ENCODE peak calls at places on chromosomes 13 and 19, in five cellular contexts. One of them, this sample, is unnamed.
A peak's percentile ranks its signal among the peaks of the same experiment; 100 is the strongest.

GRCh38 chr13:23810842-23811241 is 78.4 kb downstream of the MIPEP start:
- DNase-seq in SK-N-SH: no peak
- DNase-seq in upper lobe of left lung: no peak
- DNase-seq in tibial nerve: no peak
- DNase-seq in HepG2: no peak
- DNase-seq in this sample: no peak

GRCh38 chr13:28355822-28356371 is 139.0 kb downstream of the FLT1 start:
- DNase-seq in SK-N-SH: no peak
- DNase-seq in upper lobe of left lung: no peak
- DNase-seq in tibial nerve: no peak
- DNase-seq in HepG2: no peak
- DNase-seq in this sample: no peak

GRCh38 chr19:11264452-11265176 is 2.3 kb upstream of the DOCK6 start:
- DNase-seq in SK-N-SH: no peak
- DNase-seq in upper lobe of left lung: peak; percentile 93
- DNase-seq in tibial nerve: no peak
- DNase-seq in HepG2: peak; percentile 31
- DNase-seq in this sample: no peak

GRCh38 chr19:8611890-8612806 is 1.6 kb upstream of the ADAMTS10 start:
- DNase-seq in SK-N-SH: no peak
- DNase-seq in upper lobe of left lung: no peak
- DNase-seq in tibial nerve: peak; percentile 28
- DNase-seq in HepG2: no peak
- DNase-seq in this sample: peak; percentile 86

GRCh38 chr19:13027031-13027430 is 31.8 kb downstream of the NFIX start:
- DNase-seq in SK-N-SH: no peak
- DNase-seq in upper lobe of left lung: no peak
- DNase-seq in tibial nerve: no peak
- DNase-seq in HepG2: no peak
- DNase-seq in this sample: no peak

GRCh38 chr13:59510377-59510776 is 653.4 kb downstream of the DIAPH3 start:
- DNase-seq in SK-N-SH: no peak
- DNase-seq in upper lobe of left lung: no peak
- DNase-seq in tibial nerve: no peak
- DNase-seq in HepG2: no peak
- DNase-seq in this sample: no peak

GRCh38 chr13:99158846-99159245 is 41.8 kb upstream of the UBAC2 start:
- DNase-seq in SK-N-SH: no peak
- DNase-seq in upper lobe of left lung: no peak
- DNase-seq in tibial nerve: no peak
- DNase-seq in HepG2: no peak
- DNase-seq in this sample: no peak

GRCh38 chr13:91270031-91270430 is 77.5 kb upstream of the MIR17HG start:
- DNase-seq in SK-N-SH: no peak
- DNase-seq in upper lobe of left lung: no peak
- DNase-seq in tibial nerve: no peak
- DNase-seq in HepG2: no peak
- DNase-seq in this sample: no peak

GRCh38 chr13:34698953-34699352 is 243.1 kb upstream of the NBEA start:
- DNase-seq in SK-N-SH: no peak
- DNase-seq in upper lobe of left lung: no peak
- DNase-seq in tibial nerve: no peak
- DNase-seq in HepG2: no peak
- DNase-seq in this sample: no peak

GRCh38 chr13:111178417-111178816 is 63.3 kb downstream of the ARHGEF7 start:
- DNase-seq in SK-N-SH: no peak
- DNase-seq in upper lobe of left lung: no peak
- DNase-seq in tibial nerve: no peak
- DNase-seq in HepG2: no peak
- DNase-seq in this sample: no peak

GRCh38 chr19:45864629-45865082 is 530 bp downstream of the FOXA3 start:
- DNase-seq in SK-N-SH: no peak
- DNase-seq in upper lobe of left lung: no peak
- DNase-seq in tibial nerve: no peak
- DNase-seq in HepG2: no peak
- DNase-seq in this sample: no peak
- H3K4me3 ChIP-seq in SK-N-SH: no peak overlapping the region
- H3K4me3 ChIP-seq in upper lobe of left lung: peak overlapping the region; percentile 86
- H3K4me3 ChIP-seq in tibial nerve: no peak overlapping the region
- H3K4me3 ChIP-seq in HepG2: peak overlapping the region; percentile 90
- H3K4me3 ChIP-seq in this sample: peak overlapping the region; percentile 73

GRCh38 chr13:74200081-74200480 is 65.9 kb upstream of the KLF12 start:
- DNase-seq in SK-N-SH: no peak
- DNase-seq in upper lobe of left lung: no peak
- DNase-seq in tibial nerve: no peak
- DNase-seq in HepG2: no peak
- DNase-seq in this sample: no peak
- TF ChIP-seq EP300 in SK-N-SH: no peak
- TF ChIP-seq EP300 in upper lobe of left lung: no peak
- TF ChIP-seq EP300 in tibial nerve: no peak
- TF ChIP-seq EP300 in HepG2: no peak
- TF ChIP-seq EP300 in this sample: no peak

GRCh38 chr19:2042485-2043268 is 8.4 kb downstream of the MKNK2 start:
- DNase-seq in SK-N-SH: no peak
- DNase-seq in upper lobe of left lung: peak; percentile 67
- DNase-seq in tibial nerve: no peak
- DNase-seq in HepG2: no peak
- DNase-seq in this sample: peak; percentile 82

GRCh38 chr19:2040647-2041435 is 10.2 kb downstream of the MKNK2 start:
- DNase-seq in SK-N-SH: no peak
- DNase-seq in upper lobe of left lung: no peak
- DNase-seq in tibial nerve: no peak
- DNase-seq in HepG2: no peak
- DNase-seq in this sample: peak; percentile 71

GRCh38 chr19:2039959-2040646 is 10.9 kb downstream of the MKNK2 start:
- DNase-seq in SK-N-SH: no peak
- DNase-seq in upper lobe of left lung: peak; percentile 23
- DNase-seq in tibial nerve: no peak
- DNase-seq in HepG2: no peak
- DNase-seq in this sample: peak; percentile 71

GRCh38 chr19:2041686-2042484 is 9.2 kb downstream of the MKNK2 start:
- DNase-seq in SK-N-SH: peak; percentile 99
- DNase-seq in upper lobe of left lung: peak; percentile 98
- DNase-seq in tibial nerve: peak; percentile 92
- DNase-seq in HepG2: no peak
- DNase-seq in this sample: peak; percentile 98

DNA sequence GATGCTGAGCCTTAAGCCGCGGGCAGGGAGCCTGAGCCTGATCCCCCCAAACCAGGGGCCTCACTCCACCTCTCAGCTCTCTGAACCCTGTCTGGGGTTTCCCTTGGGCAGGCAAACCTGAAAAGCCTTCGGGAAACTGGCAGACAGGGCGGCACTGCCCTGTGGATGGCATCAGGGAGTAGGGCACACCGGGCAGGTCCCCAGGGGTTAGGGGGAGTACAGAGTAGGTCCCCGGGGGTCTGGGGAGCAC is 9.7 kb downstream of the MKNK2 start:
- DNase-seq in SK-N-SH: no peak
- DNase-seq in upper lobe of left lung: no peak
- DNase-seq in tibial nerve: no peak
- DNase-seq in HepG2: no peak
- DNase-seq in this sample: peak; percentile 78
- H3K4me3 ChIP-seq in SK-N-SH: no peak overlapping the region
- H3K4me3 ChIP-seq in upper lobe of left lung: peak overlapping the region; percentile 18
- H3K4me3 ChIP-seq in tibial nerve: no peak overlapping the region
- H3K4me3 ChIP-seq in HepG2: no peak overlapping the region
- H3K4me3 ChIP-seq in this sample: peak overlapping the region; percentile 34

GRCh38 chr13:42174344-42175162 is 97.4 kb upstream of the AKAP11 start:
- DNase-seq in SK-N-SH: no peak
- DNase-seq in upper lobe of left lung: no peak
- DNase-seq in tibial nerve: no peak
- DNase-seq in HepG2: no peak
- DNase-seq in this sample: no peak
- TF ChIP-seq EP300 in SK-N-SH: no peak
- TF ChIP-seq EP300 in upper lobe of left lung: no peak
- TF ChIP-seq EP300 in tibial nerve: no peak
- TF ChIP-seq EP300 in HepG2: no peak
- TF ChIP-seq EP300 in this sample: no peak

DNA sequence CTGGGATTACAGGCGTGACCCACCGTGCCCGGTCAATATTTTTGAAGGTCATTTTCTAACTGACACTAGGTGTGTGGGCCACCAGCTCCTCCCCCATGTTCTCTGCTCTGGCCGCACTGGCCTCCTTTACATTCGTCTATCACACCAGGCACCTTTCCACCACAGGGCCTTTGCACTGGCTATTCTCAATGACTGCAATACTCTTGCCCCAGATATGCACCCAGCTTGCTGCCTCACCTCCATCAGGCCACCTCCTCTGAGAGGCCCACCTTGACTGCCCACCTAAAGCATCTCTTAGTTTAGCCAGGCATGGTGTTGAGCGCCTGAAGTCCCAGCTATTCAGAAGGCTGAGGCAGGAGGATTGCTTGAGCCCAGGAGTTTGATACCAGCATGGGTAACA is 10.2 kb upstream of the SULT2B1 start:
- DNase-seq in SK-N-SH: no peak
- DNase-seq in upper lobe of left lung: no peak
- DNase-seq in tibial nerve: no peak
- DNase-seq in HepG2: no peak
- DNase-seq in this sample: no peak
- H3K4me3 ChIP-seq in SK-N-SH: no peak overlapping the region
- H3K4me3 ChIP-seq in upper lobe of left lung: no peak overlapping the region
- H3K4me3 ChIP-seq in tibial nerve: no peak overlapping the region
- H3K4me3 ChIP-seq in HepG2: no peak overlapping the region
- H3K4me3 ChIP-seq in this sample: no peak overlapping the region

GRCh38 chr19:38528931-38529330 is 88.8 kb downstream of the MAP4K1 start:
- DNase-seq in SK-N-SH: no peak
- DNase-seq in upper lobe of left lung: no peak
- DNase-seq in tibial nerve: no peak
- DNase-seq in HepG2: no peak
- DNase-seq in this sample: no peak

GRCh38 chr19:38531515-38531914 is 86.2 kb downstream of the MAP4K1 start:
- DNase-seq in SK-N-SH: no peak
- DNase-seq in upper lobe of left lung: no peak
- DNase-seq in tibial nerve: no peak
- DNase-seq in HepG2: no peak
- DNase-seq in this sample: no peak

GRCh38 chr19:38528213-38528755 is 89.5 kb downstream of the MAP4K1 start:
- DNase-seq in SK-N-SH: no peak
- DNase-seq in upper lobe of left lung: no peak
- DNase-seq in tibial nerve: no peak
- DNase-seq in HepG2: no peak
- DNase-seq in this sample: no peak

GRCh38 chr19:38527466-38528136 is 90.2 kb downstream of the MAP4K1 start:
- DNase-seq in SK-N-SH: no peak
- DNase-seq in upper lobe of left lung: no peak
- DNase-seq in tibial nerve: no peak
- DNase-seq in HepG2: no peak
- DNase-seq in this sample: no peak

DNA sequence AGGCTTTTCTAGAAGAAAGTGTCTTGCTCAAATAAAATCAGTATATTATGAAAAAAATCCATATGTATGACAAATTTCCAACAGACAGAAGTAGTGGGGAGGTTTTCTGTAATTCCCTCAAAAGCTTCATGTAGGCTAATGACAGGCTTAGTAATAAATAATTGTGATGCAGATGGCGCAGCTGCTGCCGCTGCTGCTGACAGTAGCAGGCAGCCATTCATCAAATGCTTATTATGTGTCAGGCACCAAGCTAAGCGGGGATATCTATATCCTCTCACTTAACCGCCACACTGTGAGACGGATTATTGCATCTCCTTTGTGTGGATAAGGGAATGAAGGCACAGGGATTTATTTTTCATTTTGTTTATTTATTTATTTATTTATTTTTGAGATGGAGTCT is 88.1 kb downstream of the MAP4K1 start:
- DNase-seq in SK-N-SH: no peak
- DNase-seq in upper lobe of left lung: no peak
- DNase-seq in tibial nerve: no peak
- DNase-seq in HepG2: no peak
- DNase-seq in this sample: no peak
- TF ChIP-seq EP300 in SK-N-SH: no peak
- TF ChIP-seq EP300 in upper lobe of left lung: no peak
- TF ChIP-seq EP300 in tibial nerve: no peak
- TF ChIP-seq EP300 in HepG2: no peak
- TF ChIP-seq EP300 in this sample: no peak

DNA sequence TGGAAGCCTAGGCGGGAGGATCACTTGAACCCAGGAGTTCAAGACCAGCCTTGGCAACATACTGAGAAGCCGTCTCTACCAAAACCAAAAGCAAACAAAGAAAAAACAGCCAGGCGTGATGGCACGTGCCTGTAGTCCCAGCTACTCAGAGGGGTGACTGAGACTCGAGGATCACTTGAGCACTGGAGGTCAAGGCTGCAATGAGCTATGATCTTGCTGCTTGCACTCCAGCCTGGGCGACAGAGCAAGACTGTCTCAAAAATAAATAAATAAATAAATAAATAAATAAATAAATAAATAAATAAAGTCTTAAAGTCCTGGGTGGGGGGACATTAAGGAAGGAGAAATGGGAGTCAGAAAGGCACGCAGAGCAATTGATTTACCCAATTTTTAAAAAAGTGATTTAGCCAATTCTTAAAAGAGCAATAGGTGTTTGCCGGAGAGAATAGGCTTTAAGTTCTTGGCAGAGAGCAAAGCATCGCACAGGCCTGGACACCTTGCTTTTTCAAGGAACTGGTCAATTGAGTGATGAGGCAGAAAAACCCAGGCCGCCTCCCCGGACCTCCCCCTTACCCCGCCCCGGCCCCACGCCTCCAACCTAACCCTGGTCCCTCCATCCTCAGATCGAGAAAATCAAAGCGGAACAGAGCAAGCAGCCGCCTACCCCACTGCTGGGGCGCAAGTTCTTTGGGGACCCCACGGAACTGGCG is 9.5 kb upstream of the SHKBP1 start:
- DNase-seq in SK-N-SH: peak; percentile 63
- DNase-seq in upper lobe of left lung: no peak
- DNase-seq in tibial nerve: no peak
- DNase-seq in HepG2: no peak
- DNase-seq in this sample: no peak
- H3K4me3 ChIP-seq in SK-N-SH: peak overlapping the region; percentile 58
- H3K4me3 ChIP-seq in upper lobe of left lung: peak overlapping the region; percentile 13
- H3K4me3 ChIP-seq in tibial nerve: peak overlapping the region; percentile 8
- H3K4me3 ChIP-seq in HepG2: no peak overlapping the region
- H3K4me3 ChIP-seq in this sample: peak overlapping the region; percentile 35

GRCh38 chr13:44732503-44733098 is 156.5 kb upstream of the TSC22D1 start:
- DNase-seq in SK-N-SH: no peak
- DNase-seq in upper lobe of left lung: no peak
- DNase-seq in tibial nerve: no peak
- DNase-seq in HepG2: peak; percentile 92
- DNase-seq in this sample: no peak
- TF ChIP-seq EP300 in SK-N-SH: no peak
- TF ChIP-seq EP300 in upper lobe of left lung: no peak
- TF ChIP-seq EP300 in tibial nerve: no peak
- TF ChIP-seq EP300 in HepG2: no peak
- TF ChIP-seq EP300 in this sample: no peak

This sample was measured in suprapubic skin.